ENCODE peak calls at places on chromosomes 12 and 14, in five cellular contexts. D, P, U, J and Z are unnamed samples.

GRCh38 chr12:52925717-52926595 is 21.1 kb upstream of the KRT8 start:
- DNase-seq in J (no peak), P (peak), D (no peak), U (no peak), Z (no peak)

GRCh38 chr14:55600784-55601561 is 21.0 kb downstream of the KTN1 start:
- DNase-seq in J (no peak), D (no peak), U (peak), P (no peak), Z (no peak)

GRCh38 chr12:46430340-46430948 is 57.9 kb upstream of the SLC38A2 start:
- DNase-seq in U (peak), P (no peak), J (peak), D (no peak), Z (peak)

GRCh38 chr14:61640158-61640833 is 55.0 kb upstream of the HIF1A start:
- DNase-seq in U (no peak), D (no peak), P (no peak), J (no peak), Z (no peak)

GRCh38 chr12:113174461-113175384 is 10.6 kb downstream of the DDX54 start:
- DNase-seq in P (peak), J (no peak), D (no peak), U (peak), Z (no peak)

GRCh38 chr12:25241171-25242020 is 9.3 kb downstream of the KRAS start:
- DNase-seq in J (no peak), P (peak), U (peak), D (no peak), Z (peak)

GRCh38 chr14:92680781-92681650 is 67.4 kb downstream of the LGMN start:
- DNase-seq in J (no peak), P (no peak), U (peak), D (peak), Z (no peak)

GRCh38 chr12:132302466-132303358 is 26.7 kb downstream of the GALNT9 start:
- DNase-seq in J (no peak), D (no peak), P (no peak), U (no peak), Z (no peak)

GRCh38 chr14:101791919-101792572 is 30.5 kb downstream of the PPP2R5C start:
- DNase-seq in P (no peak), U (peak), J (peak), D (no peak), Z (peak)

GRCh38 chr14:74988131-74988530 is 14.6 kb upstream of the EIF2B2 start:
- DNase-seq in J (no peak), D (no peak), U (peak), P (no peak), Z (no peak)

GRCh38 chr12:14846042-14846587 is 2.8 kb upstream of the ART4 start:
- DNase-seq in U (peak), D (no peak), J (no peak), P (no peak), Z (no peak)

GRCh38 chr14:105168496-105168978 is at the start of gene JAG2:
- DNase-seq in P (peak), J (no peak), D (no peak), U (no peak), Z (no peak)

GRCh38 chr12:109880938-109881337 is 597 bp upstream of the GLTP start:
- DNase-seq in J (no peak), P (no peak), U (no peak), D (no peak), Z (no peak)

GRCh38 chr12:16385779-16386646 is 38.6 kb downstream of the MGST1 start:
- DNase-seq in J (peak), D (no peak), P (peak), U (peak), Z (peak)

GRCh38 chr12:1220127-1221092 is 229.4 kb downstream of the ERC1 start:
- DNase-seq in D (no peak), U (peak), J (no peak), P (peak), Z (no peak)

GRCh38 chr12:52191841-52192791 is at the start of gene KRT80:
- DNase-seq in J (peak), P (peak), U (peak), D (peak), Z (peak)

GRCh38 chr14:93619176-93619793 is 169.0 kb downstream of the PRIMA1 start:
- DNase-seq in P (peak), J (peak), D (no peak), U (peak), Z (no peak)